ENCODE peak calls at places on chromosomes 6 and 20, in seven cellular contexts. J is IMR-90; K is mammary epithelial cell; X is heart left ventricle; V is upper lobe of right lung; R is ovary; G is CD4-positive, CD25-positive, alpha-beta regulatory T cell. S is an unnamed sample. For H3K4me1, the result is how much of the 10 kb centered on the place peaks cover.

GRCh38 chr6:10954590-10955010 is 67.7 kb downstream of the SYCP2L start:
- DNase-seq in G (peak), J (peak), K (peak), V (peak), X (peak), R (peak), S (no peak)

GRCh38 chr6:166862287-166862977 is 93.9 kb downstream of the RNASET2 start:
- DNase-seq in V (no peak), K (no peak), J (no peak), G (peak), X (peak), R (no peak), S (peak)

GRCh38 chr6:30394139-30394538 is 49.2 kb downstream of the RPP21 start:
- DNase-seq in J (no peak), V (no peak), G (no peak), X (no peak), K (no peak), R (no peak), S (no peak)

GRCh38 chr6:20350215-20350614 is 51.5 kb upstream of the E2F3 start:
- DNase-seq in R (no peak), J (peak), K (peak), X (no peak), G (no peak), V (no peak), S (no peak)

GRCh38 chr6:1645466-1646185 is 35.9 kb downstream of the FOXC1 start:
- DNase-seq in J (peak), V (no peak), R (no peak), K (no peak), X (no peak), G (no peak), S (peak)

GRCh38 chr6:624979-625378 is 31.9 kb downstream of the HUS1B start:
- DNase-seq in V (no peak), R (no peak), X (no peak), G (no peak), J (peak), K (no peak), S (no peak)

GRCh38 chr6:126063512-126064146 is 77.3 kb downstream of the TRMT11 start:
- DNase-seq in R (no peak), J (peak), G (no peak), K (no peak), V (no peak), X (no peak), S (peak)

GRCh38 chr20:37513764-37514359 is 7.2 kb upstream of the NNAT start:
- DNase-seq in G (no peak), R (no peak), K (no peak), J (no peak), X (no peak), V (no peak), S (no peak)

GRCh38 chr6:52263709-52264320 is 19.5 kb upstream of the IL17F start:
- DNase-seq in J (peak), K (peak), R (peak), V (peak), G (peak), X (peak), S (peak)

GRCh38 chr20:2756056-2756611 is 44.3 kb downstream of the CPXM1 start:
- DNase-seq in X (no peak), J (peak), K (no peak), G (no peak), V (no peak), R (no peak), S (peak)

GRCh38 chr6:122766256-122766655 is 13.3 kb upstream of the FABP7 start:
- DNase-seq in V (no peak), R (no peak), K (no peak), X (no peak), J (no peak), G (no peak), S (no peak)

GRCh38 chr6:112153926-112154621 is 66.7 kb downstream of the FAM229B start:
- DNase-seq in K (peak), X (no peak), J (peak), G (no peak), V (no peak), R (no peak), S (peak)

GRCh38 chr20:38308447-38308846 is 4.5 kb downstream of the BPI start:
- DNase-seq in V (no peak), K (no peak), J (no peak), X (no peak), G (no peak), R (no peak), S (no peak)

GRCh38 chr6:25121186-25121585 is 158.0 kb upstream of the CARMIL1 start:
- DNase-seq in K (no peak), G (no peak), R (no peak), X (no peak), J (no peak), V (no peak), S (no peak)

GRCh38 chr6:113994934-113995342 is 24.0 kb upstream of the HDAC2 start:
- DNase-seq in K (peak), V (no peak), J (peak), X (peak), R (no peak), G (peak), S (peak)

GRCh38 chr6:7200598-7201443 is 93.1 kb downstream of the RREB1 start:
- DNase-seq in G (no peak), X (no peak), K (peak), R (no peak), V (peak), J (no peak), S (no peak)

GRCh38 chr6:352896-353470 is 38.6 kb upstream of the IRF4 start:
- DNase-seq in K (no peak), V (no peak), X (no peak), J (no peak), G (no peak), R (no peak), S (no peak)

GRCh38 chr6:90074161-90074560 is 179.9 kb downstream of the GJA10 start:
- DNase-seq in V (no peak), J (peak), R (no peak), X (no peak), G (no peak), K (peak), S (no peak)

GRCh38 chr6:167660944-167661343 is 165.8 kb upstream of the AFDN start:
- DNase-seq in X (no peak), R (no peak), J (no peak), V (no peak), K (no peak), G (no peak), S (no peak)

GRCh38 chr6:161584051-161584450 is 310.2 kb upstream of the AGPAT4 start:
- DNase-seq in J (no peak), G (no peak), V (no peak), K (peak), X (no peak), R (no peak), S (no peak)

GRCh38 chr6:75788894-75789293 is 39.9 kb downstream of the MYO6 start:
- DNase-seq in X (no peak), R (no peak), V (no peak), G (no peak), J (no peak), K (no peak), S (peak)

GRCh38 chr6:148776321-148776966 is 29.6 kb downstream of the UST start:
- DNase-seq in R (no peak), X (no peak), K (peak), V (no peak), J (peak), G (no peak), S (peak)

GRCh38 chr20:23156170-23156841 is 70.2 kb upstream of the CD93 start:
- DNase-seq in G (no peak), X (no peak), J (peak), K (peak), R (no peak), V (no peak), S (peak)

GRCh38 chr6:131924881-131925474 is 26.2 kb downstream of the CCN2 start:
- DNase-seq in K (peak), R (no peak), X (no peak), J (peak), G (no peak), V (no peak), S (no peak)

GRCh38 chr6:44221291-44221960 is 2.0 kb upstream of the SLC29A1 start:
- DNase-seq in K (peak), J (peak), G (peak), R (peak), V (peak), X (peak), S (peak)

GRCh38 chr6:85920782-85921181 is 278.1 kb upstream of the SYNCRIP start:
- DNase-seq in V (no peak), R (no peak), K (peak), X (peak), G (no peak), J (no peak), S (no peak)

GRCh38 chr6:74645108-74645849 is 560.6 kb downstream of the COL12A1 start:
- DNase-seq in V (no peak), G (no peak), K (no peak), X (no peak), R (no peak), J (no peak), S (no peak)

GRCh38 chr6:158329531-158329930 is 17.3 kb downstream of the TULP4 start:
- DNase-seq in V (no peak), G (no peak), R (no peak), J (no peak), K (no peak), X (no peak), S (no peak)

GRCh38 chr6:34447915-34448314 is 18.0 kb upstream of the PACSIN1 start:
- DNase-seq in K (no peak), G (no peak), J (no peak), V (peak), X (no peak), R (no peak), S (no peak)

GRCh38 chr20:13147071-13147961 is 73.8 kb upstream of the ISM1 start:
- DNase-seq in K (no peak), V (no peak), G (no peak), R (no peak), J (no peak), X (no peak), S (no peak)

GRCh38 chr6:125913864-125914351 is 42.7 kb upstream of the HINT3 start:
- DNase-seq in K (peak), G (no peak), X (no peak), R (no peak), V (no peak), J (peak), S (peak)

GRCh38 chr6:113050010-113050893 is 703.1 kb downstream of the RFPL4B start:
- DNase-seq in R (no peak), X (no peak), G (no peak), J (peak), K (peak), V (no peak), S (no peak)

GRCh38 chr6:136525586-136526195 is 24.5 kb downstream of the MAP7 start:
- DNase-seq in V (no peak), K (peak), G (no peak), X (no peak), R (no peak), J (no peak), S (no peak)

GRCh38 chr20:23800865-23801264 is 25.7 kb downstream of the CST2 start:
- DNase-seq in J (no peak), K (no peak), X (no peak), R (no peak), V (no peak), G (no peak), S (no peak)

GRCh38 chr20:37526839-37527637 is 638 bp downstream of the BLCAP start:
- DNase-seq in J (peak), R (no peak), K (peak), G (no peak), V (peak), X (peak), S (peak)

GRCh38 chr6:39092124-39092523 is 22.9 kb downstream of the SAYSD1 start:
- DNase-seq in K (no peak), V (no peak), R (no peak), X (no peak), G (no peak), J (no peak), S (peak)

GRCh38 chr6:10170816-10171215 is 244.1 kb downstream of the TFAP2A start:
- DNase-seq in K (no peak), R (no peak), G (no peak), X (no peak), V (no peak), J (no peak), S (no peak)

GRCh38 chr6:100288311-100288710 is 176.4 kb downstream of the SIM1 start:
- DNase-seq in J (no peak), G (no peak), R (no peak), K (no peak), V (no peak), X (no peak), S (no peak)

DNA sequence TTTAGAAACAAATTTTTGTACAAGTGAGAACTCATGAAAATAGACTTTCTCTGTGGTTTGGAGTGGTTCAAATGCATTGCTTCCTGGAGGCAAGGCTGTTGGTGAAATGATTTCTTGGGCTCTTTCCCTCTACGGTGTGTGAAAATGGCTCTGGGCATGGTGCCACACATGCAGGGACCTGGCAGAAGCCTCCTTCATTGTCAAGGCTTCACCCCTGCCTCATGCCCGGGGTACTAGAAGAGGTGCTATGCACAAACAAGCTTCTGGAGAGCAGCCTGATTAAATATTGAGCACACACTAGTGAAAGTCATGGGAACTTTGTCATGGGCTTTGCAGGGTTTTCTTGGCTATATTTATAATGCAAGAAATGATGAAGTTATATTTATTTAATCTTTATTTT is 20.8 kb downstream of the C6orf89 start:
- DNase-seq in V (peak), R (no peak), G (no peak), J (no peak), X (peak), K (no peak), S (no peak)
- H3K4me1 ChIP-seq in V (under half), R (under half), G (under half), J (under half), X (under half), K (under half), S (under half)

GRCh38 chr20:64078934-64079272 is 415 bp downstream of the RGS19 start:
- DNase-seq in V (no peak), J (no peak), X (no peak), K (no peak), G (no peak), R (no peak), S (no peak)
- H3K4me1 ChIP-seq in V (under half), J (under half), X (under half), K (under half), G (half or more), R (under half), S (under half)

DNA sequence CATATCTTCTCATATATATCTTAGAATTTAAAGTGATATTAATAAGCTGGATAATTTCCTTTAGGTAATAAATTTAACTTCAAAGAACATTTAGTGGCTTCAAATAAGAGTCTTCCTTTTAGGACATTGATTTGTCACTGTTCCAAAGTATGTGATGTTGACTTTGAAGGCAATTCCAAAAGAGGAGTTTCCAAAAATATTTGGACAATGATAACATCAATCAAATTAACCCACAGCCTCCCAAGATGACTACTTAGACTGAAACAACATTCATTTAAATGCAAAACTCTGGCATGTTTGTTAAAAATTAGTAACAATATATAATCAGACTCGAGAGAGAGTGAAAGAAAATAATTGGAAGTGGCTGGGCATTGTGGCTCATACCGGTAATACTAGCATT is 211.1 kb downstream of the OGFRL1 start:
- DNase-seq in X (no peak), V (no peak), G (no peak), K (no peak), J (no peak), R (no peak), S (no peak)
- H3K4me1 ChIP-seq in X (under half), V (under half), G (under half), K (under half), J (under half), R (under half), S (under half)

GRCh38 chr20:34516874-34517542 is 786 bp downstream of the DYNLRB1 start:
- DNase-seq in J (no peak), X (no peak), G (no peak), R (no peak), V (peak), K (no peak), S (no peak)
- H3K4me1 ChIP-seq in J (under half), X (under half), G (under half), R (under half), V (under half), K (under half), S (under half)

S was measured in osteoblast.